ENCODE peak calls at places on chromosome 7, in ten cellular contexts. B is ELR; L is mucosa of gallbladder; M is NCI-H460; U is GM23248; R is stimulated activated CD4-positive, alpha-beta T cell treated with anti-CD3 and anti-CD28 coated beads, Interleukin-1b, Interleukin-23, amount 100 ng/mL, for 48 hours; N is activated T-helper 9 cell treated with anti-CD3 and anti-CD28 coated beads, Interleukin-2, amount 50 U/mL, for 16 hours; D is SW 1271; Y is GM13977; F is RWPE1. T is an unnamed sample.

GRCh38 chr7:25894002-25894901 is 257.7 kb upstream of the NFE2L3 start:
- DNase-seq in B (peak; percentile 27), L (no peak), M (peak; percentile 38), U (peak; percentile 11), R (peak; percentile 42), N (no peak), D (peak; percentile 2), Y (peak; percentile 41), F (peak; percentile 44), T (no peak)

GRCh38 chr7:2504818-2505375 is 14.7 kb upstream of the LFNG start:
- DNase-seq in B (no peak), L (no peak), M (no peak), U (no peak), R (no peak), N (no peak), D (no peak), Y (no peak), F (no peak), T (no peak)

GRCh38 chr7:122055072-122055471 is 89.0 kb downstream of the AASS start:
- DNase-seq in B (peak; percentile 43), L (no peak), M (no peak), U (no peak), R (no peak), N (no peak), D (no peak), Y (no peak), F (peak; percentile 13), T (no peak)

GRCh38 chr7:73308665-73309214 is at the start of gene NSUN5:
- DNase-seq in B (peak; percentile 69), L (peak; percentile 86), M (peak; percentile 69), U (peak; percentile 77), R (peak; percentile 93), N (peak; percentile 84), D (peak; percentile 76), Y (peak; percentile 95), F (peak; percentile 72), T (no peak)

GRCh38 chr7:95545007-95545615 is 51.2 kb downstream of the PDK4 start:
- DNase-seq in B (peak; percentile 68), L (peak; percentile 62), M (peak; percentile 62), U (peak; percentile 81), R (no peak), N (no peak), D (peak; percentile 56), Y (no peak), F (peak; percentile 34), T (peak; percentile 19)

GRCh38 chr7:44267719-44268413 is 57.5 kb downstream of the CAMK2B start:
- DNase-seq in B (no peak), L (no peak), M (no peak), U (no peak), R (no peak), N (no peak), D (no peak), Y (no peak), F (no peak), T (no peak)

GRCh38 chr7:126472825-126473224 is 779.9 kb downstream of the GRM8 start:
- DNase-seq in B (no peak), L (no peak), M (no peak), U (no peak), R (no peak), N (no peak), D (no peak), Y (no peak), F (no peak), T (no peak)

GRCh38 chr7:77833136-77833535 is 34.6 kb downstream of the PHTF2 start:
- DNase-seq in B (no peak), L (no peak), M (no peak), U (peak; percentile 29), R (no peak), N (no peak), D (no peak), Y (no peak), F (no peak), T (no peak)

GRCh38 chr7:131346885-131347592 is 19.4 kb downstream of the MKLN1 start:
- DNase-seq in B (no peak), L (no peak), M (no peak), U (no peak), R (no peak), N (no peak), D (no peak), Y (no peak), F (no peak), T (no peak)

GRCh38 chr7:23246540-23246939 is at the start of gene GPNMB:
- DNase-seq in B (peak; percentile 81), L (no peak), M (no peak), U (peak; percentile 95), R (no peak), N (no peak), D (no peak), Y (no peak), F (peak; percentile 61), T (no peak)

GRCh38 chr7:54080525-54080924 is 461.6 kb upstream of the VSTM2A start:
- DNase-seq in B (no peak), L (no peak), M (no peak), U (no peak), R (no peak), N (no peak), D (no peak), Y (no peak), F (no peak), T (no peak)

GRCh38 chr7:25087855-25088254 is 37.2 kb downstream of the CYCS start:
- DNase-seq in B (no peak), L (no peak), M (no peak), U (no peak), R (no peak), N (no peak), D (no peak), Y (peak; percentile 42), F (no peak), T (no peak)

GRCh38 chr7:36820527-36821170 is 96.4 kb upstream of the AOAH start:
- DNase-seq in B (no peak), L (no peak), M (no peak), U (peak; percentile 47), R (no peak), N (no peak), D (no peak), Y (no peak), F (peak; percentile 16), T (no peak)

GRCh38 chr7:144812379-144813283 is 23.2 kb downstream of the TPK1 start:
- DNase-seq in B (no peak), L (no peak), M (no peak), U (no peak), R (peak; percentile 41), N (no peak), D (no peak), Y (no peak), F (no peak), T (no peak)

GRCh38 chr7:81070956-81071355 is 152.1 kb upstream of the SEMA3C start:
- DNase-seq in B (no peak), L (no peak), M (no peak), U (no peak), R (no peak), N (no peak), D (no peak), Y (no peak), F (no peak), T (no peak)

GRCh38 chr7:152672626-152673025 is 3.3 kb downstream of the XRCC2 start:
- DNase-seq in B (no peak), L (no peak), M (no peak), U (no peak), R (no peak), N (no peak), D (no peak), Y (no peak), F (no peak), T (no peak)

GRCh38 chr7:50159154-50159553 is 66.1 kb upstream of the ZPBP start:
- DNase-seq in B (no peak), L (no peak), M (no peak), U (no peak), R (no peak), N (no peak), D (no peak), Y (no peak), F (no peak), T (no peak)

GRCh38 chr7:17965600-17965999 is 25.3 kb upstream of the SNX13 start:
- DNase-seq in B (peak; percentile 57), L (no peak), M (no peak), U (peak; percentile 44), R (no peak), N (no peak), D (no peak), Y (no peak), F (peak; percentile 41), T (peak; percentile 49)

GRCh38 chr7:69622960-69623359 is 24.7 kb downstream of the AUTS2 start:
- DNase-seq in B (no peak), L (no peak), M (no peak), U (no peak), R (no peak), N (no peak), D (no peak), Y (peak; percentile 35), F (no peak), T (no peak)

GRCh38 chr7:135704074-135704473 is 23.9 kb downstream of the SLC13A4 start:
- DNase-seq in B (no peak), L (no peak), M (no peak), U (no peak), R (no peak), N (no peak), D (no peak), Y (no peak), F (no peak), T (no peak)

GRCh38 chr7:30347226-30348082 is 63.1 kb downstream of the ZNRF2 start:
- DNase-seq in B (peak; percentile 13), L (no peak), M (no peak), U (no peak), R (no peak), N (no peak), D (no peak), Y (no peak), F (no peak), T (no peak)

GRCh38 chr7:137879357-137880158 is 32.8 kb upstream of the DGKI start:
- DNase-seq in B (peak; percentile 68), L (no peak), M (no peak), U (peak; percentile 86), R (peak; percentile 40), N (no peak), D (no peak), Y (peak; percentile 52), F (peak; percentile 8), T (no peak)

GRCh38 chr7:96707901-96708774 is 1.5 kb downstream of the SEM1 start:
- DNase-seq in B (no peak), L (no peak), M (no peak), U (no peak), R (no peak), N (no peak), D (no peak), Y (no peak), F (no peak), T (no peak)

GRCh38 chr7:27199820-27200760 is at the start of gene HOXA13:
- DNase-seq in B (peak; percentile 89), L (no peak), M (peak; percentile 55), U (peak; percentile 74), R (no peak), N (no peak), D (peak; percentile 61), Y (peak; percentile 69), F (no peak), T (no peak)

GRCh38 chr7:95927781-95928180 is 155.4 kb downstream of the DYNC1I1 start:
- DNase-seq in B (no peak), L (no peak), M (no peak), U (no peak), R (no peak), N (no peak), D (no peak), Y (no peak), F (no peak), T (no peak)